ENCODE peak calls at places on chromosomes 12 and 14, in eight cellular contexts. One of them, this sample, is unnamed. For H3K4me1, the result is how much of the 10 kb centered on the place peaks cover.

GRCh38 chr12:57638096-57638495 is 5.1 kb upstream of the B4GALNT1 start:
- ATAC-seq in HepG2: no peak
- ATAC-seq in upper lobe of left lung: no peak
- ATAC-seq in Panc1: no peak
- ATAC-seq in HCT116: no peak
- ATAC-seq in K562: no peak
- ATAC-seq in GM12878: no peak
- ATAC-seq in GM23338: no peak
- ATAC-seq in this sample: no peak

GRCh38 chr14:100818221-100818699 is 7.7 kb upstream of the MEG3 start:
- ATAC-seq in HepG2: no peak
- ATAC-seq in upper lobe of left lung: no peak
- ATAC-seq in Panc1: no peak
- ATAC-seq in HCT116: no peak
- ATAC-seq in K562: no peak
- ATAC-seq in GM12878: no peak
- ATAC-seq in GM23338: no peak
- ATAC-seq in this sample: no peak

GRCh38 chr14:80213602-80214001 is 2.3 kb upstream of the DIO2 start:
- ATAC-seq in HepG2: peak
- ATAC-seq in upper lobe of left lung: peak
- ATAC-seq in Panc1: no peak
- ATAC-seq in HCT116: peak
- ATAC-seq in K562: no peak
- ATAC-seq in GM12878: peak
- ATAC-seq in GM23338: peak
- ATAC-seq in this sample: no peak

GRCh38 chr12:104579716-104580495 is 123.2 kb downstream of the CHST11 start:
- ATAC-seq in HepG2: no peak
- ATAC-seq in upper lobe of left lung: no peak
- ATAC-seq in Panc1: no peak
- ATAC-seq in HCT116: no peak
- ATAC-seq in K562: no peak
- ATAC-seq in GM12878: peak
- ATAC-seq in GM23338: no peak
- ATAC-seq in this sample: no peak

GRCh38 chr14:99573000-99573330 is 31.0 kb downstream of the CCDC85C start:
- ATAC-seq in HepG2: no peak
- ATAC-seq in upper lobe of left lung: no peak
- ATAC-seq in Panc1: no peak
- ATAC-seq in HCT116: no peak
- ATAC-seq in K562: peak
- ATAC-seq in GM12878: no peak
- ATAC-seq in GM23338: no peak
- ATAC-seq in this sample: no peak

GRCh38 chr12:66829660-66830325 is 150.9 kb upstream of the GRIP1 start:
- ATAC-seq in HepG2: no peak
- ATAC-seq in upper lobe of left lung: no peak
- ATAC-seq in Panc1: no peak
- ATAC-seq in HCT116: no peak
- ATAC-seq in K562: no peak
- ATAC-seq in GM12878: no peak
- ATAC-seq in GM23338: no peak
- ATAC-seq in this sample: no peak

GRCh38 chr14:73237219-73237785 is at the start of gene PAPLN:
- ATAC-seq in HepG2: no peak
- ATAC-seq in upper lobe of left lung: peak
- ATAC-seq in Panc1: peak
- ATAC-seq in HCT116: peak
- ATAC-seq in K562: no peak
- ATAC-seq in GM12878: peak
- ATAC-seq in GM23338: peak
- ATAC-seq in this sample: peak

GRCh38 chr12:104680070-104680469 is 223.3 kb downstream of the CHST11 start:
- ATAC-seq in HepG2: peak
- ATAC-seq in upper lobe of left lung: peak
- ATAC-seq in Panc1: peak
- ATAC-seq in HCT116: peak
- ATAC-seq in K562: peak
- ATAC-seq in GM12878: peak
- ATAC-seq in GM23338: peak
- ATAC-seq in this sample: no peak

GRCh38 chr14:68397371-68397779 is 395.5 kb downstream of the ZFP36L1 start:
- ATAC-seq in HepG2: peak
- ATAC-seq in upper lobe of left lung: peak
- ATAC-seq in Panc1: no peak
- ATAC-seq in HCT116: no peak
- ATAC-seq in K562: no peak
- ATAC-seq in GM12878: no peak
- ATAC-seq in GM23338: no peak
- ATAC-seq in this sample: peak

GRCh38 chr14:105897725-105898113 is 371.3 kb downstream of the TMEM121 start:
- ATAC-seq in HepG2: no peak
- ATAC-seq in upper lobe of left lung: no peak
- ATAC-seq in Panc1: no peak
- ATAC-seq in HCT116: no peak
- ATAC-seq in K562: no peak
- ATAC-seq in GM12878: no peak
- ATAC-seq in GM23338: no peak
- ATAC-seq in this sample: no peak

GRCh38 chr12:54357802-54358619 is 6.3 kb downstream of the GPR84 start:
- ATAC-seq in HepG2: no peak
- ATAC-seq in upper lobe of left lung: no peak
- ATAC-seq in Panc1: no peak
- ATAC-seq in HCT116: no peak
- ATAC-seq in K562: peak
- ATAC-seq in GM12878: peak
- ATAC-seq in GM23338: peak
- ATAC-seq in this sample: no peak

GRCh38 chr12:10705655-10706054 is 17.5 kb downstream of the YBX3 start:
- ATAC-seq in HepG2: no peak
- ATAC-seq in upper lobe of left lung: peak
- ATAC-seq in Panc1: no peak
- ATAC-seq in HCT116: no peak
- ATAC-seq in K562: no peak
- ATAC-seq in GM12878: no peak
- ATAC-seq in GM23338: no peak
- ATAC-seq in this sample: peak

GRCh38 chr12:121765573-121765972 is 27.9 kb downstream of the RHOF start:
- ATAC-seq in HepG2: no peak
- ATAC-seq in upper lobe of left lung: peak
- ATAC-seq in Panc1: no peak
- ATAC-seq in HCT116: peak
- ATAC-seq in K562: peak
- ATAC-seq in GM12878: no peak
- ATAC-seq in GM23338: no peak
- ATAC-seq in this sample: peak

GRCh38 chr14:49770212-49770817 is 2.4 kb downstream of the KLHDC2 start:
- ATAC-seq in HepG2: peak
- ATAC-seq in upper lobe of left lung: no peak
- ATAC-seq in Panc1: peak
- ATAC-seq in HCT116: no peak
- ATAC-seq in K562: no peak
- ATAC-seq in GM12878: no peak
- ATAC-seq in GM23338: no peak
- ATAC-seq in this sample: no peak

GRCh38 chr12:53255993-53256392 is 12.1 kb upstream of the ESPL1 start:
- ATAC-seq in HepG2: no peak
- ATAC-seq in upper lobe of left lung: no peak
- ATAC-seq in Panc1: no peak
- ATAC-seq in HCT116: no peak
- ATAC-seq in K562: no peak
- ATAC-seq in GM12878: peak
- ATAC-seq in GM23338: no peak
- ATAC-seq in this sample: no peak

GRCh38 chr12:94725375-94726168 is 75.2 kb upstream of the TMCC3 start:
- ATAC-seq in HepG2: peak
- ATAC-seq in upper lobe of left lung: peak
- ATAC-seq in Panc1: no peak
- ATAC-seq in HCT116: peak
- ATAC-seq in K562: peak
- ATAC-seq in GM12878: peak
- ATAC-seq in GM23338: peak
- ATAC-seq in this sample: no peak

GRCh38 chr12:54523637-54524036 is 25.8 kb upstream of the PDE1B start:
- ATAC-seq in HepG2: no peak
- ATAC-seq in upper lobe of left lung: no peak
- ATAC-seq in Panc1: no peak
- ATAC-seq in HCT116: no peak
- ATAC-seq in K562: no peak
- ATAC-seq in GM12878: no peak
- ATAC-seq in GM23338: no peak
- ATAC-seq in this sample: no peak

GRCh38 chr12:121278450-121279375 is 17.8 kb downstream of the CAMKK2 start:
- ATAC-seq in HepG2: peak
- ATAC-seq in upper lobe of left lung: peak
- ATAC-seq in Panc1: no peak
- ATAC-seq in HCT116: no peak
- ATAC-seq in K562: no peak
- ATAC-seq in GM12878: no peak
- ATAC-seq in GM23338: no peak
- ATAC-seq in this sample: no peak

GRCh38 chr12:74891276-74891675 is 318.4 kb downstream of the KCNC2 start:
- ATAC-seq in HepG2: no peak
- ATAC-seq in upper lobe of left lung: no peak
- ATAC-seq in Panc1: no peak
- ATAC-seq in HCT116: no peak
- ATAC-seq in K562: no peak
- ATAC-seq in GM12878: no peak
- ATAC-seq in GM23338: no peak
- ATAC-seq in this sample: no peak

GRCh38 chr12:63079791-63080395 is 71.1 kb downstream of the AVPR1A start:
- ATAC-seq in HepG2: no peak
- ATAC-seq in upper lobe of left lung: no peak
- ATAC-seq in Panc1: no peak
- ATAC-seq in HCT116: no peak
- ATAC-seq in K562: no peak
- ATAC-seq in GM12878: no peak
- ATAC-seq in GM23338: no peak
- ATAC-seq in this sample: no peak

GRCh38 chr14:91373591-91374245 is 43.9 kb downstream of the CCDC88C start:
- ATAC-seq in HepG2: no peak
- ATAC-seq in upper lobe of left lung: no peak
- ATAC-seq in Panc1: no peak
- ATAC-seq in HCT116: no peak
- ATAC-seq in K562: no peak
- ATAC-seq in GM12878: peak
- ATAC-seq in GM23338: no peak
- ATAC-seq in this sample: no peak

GRCh38 chr12:55982319-55982936 is 8.6 kb downstream of the RAB5B start:
- ATAC-seq in HepG2: no peak
- ATAC-seq in upper lobe of left lung: peak
- ATAC-seq in Panc1: no peak
- ATAC-seq in HCT116: no peak
- ATAC-seq in K562: peak
- ATAC-seq in GM12878: peak
- ATAC-seq in GM23338: no peak
- ATAC-seq in this sample: no peak

GRCh38 chr12:124637163-124637562 is 69.8 kb upstream of the NCOR2 start:
- ATAC-seq in HepG2: no peak
- ATAC-seq in upper lobe of left lung: no peak
- ATAC-seq in Panc1: no peak
- ATAC-seq in HCT116: peak
- ATAC-seq in K562: no peak
- ATAC-seq in GM12878: no peak
- ATAC-seq in GM23338: no peak
- ATAC-seq in this sample: no peak
- H3K27ac ChIP-seq in HepG2: no peak
- H3K27ac ChIP-seq in upper lobe of left lung: no peak
- H3K27ac ChIP-seq in Panc1: no peak
- H3K27ac ChIP-seq in HCT116: no peak
- H3K27ac ChIP-seq in K562: no peak
- H3K27ac ChIP-seq in GM12878: no peak
- H3K27ac ChIP-seq in GM23338: no peak
- H3K27ac ChIP-seq in this sample: no peak

GRCh38 chr12:16197600-16197999 is 79.9 kb downstream of the SLC15A5 start:
- ATAC-seq in HepG2: no peak
- ATAC-seq in upper lobe of left lung: no peak
- ATAC-seq in Panc1: no peak
- ATAC-seq in HCT116: no peak
- ATAC-seq in K562: no peak
- ATAC-seq in GM12878: no peak
- ATAC-seq in GM23338: no peak
- ATAC-seq in this sample: no peak

DNA sequence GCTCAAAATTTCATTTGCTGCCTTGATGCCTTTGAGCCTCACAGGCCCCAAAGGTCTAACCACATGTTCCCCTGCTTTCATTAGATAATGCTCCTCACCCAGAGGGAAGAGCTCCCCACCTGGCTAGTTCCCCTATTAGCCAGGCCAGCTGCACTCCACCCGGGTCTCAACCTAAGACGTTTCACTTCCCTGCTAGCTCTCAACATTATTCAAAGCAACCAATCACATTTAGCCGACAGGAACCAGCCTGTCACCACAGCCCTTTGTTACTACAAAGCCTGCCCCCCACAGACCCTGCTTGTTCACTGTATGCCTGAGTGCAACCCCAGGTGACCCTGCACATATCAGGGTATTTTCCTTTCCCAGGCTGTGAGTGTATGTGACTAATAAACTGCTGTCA is 78.6 kb downstream of the SLC15A5 start:
- ATAC-seq in HepG2: no peak
- ATAC-seq in upper lobe of left lung: no peak
- ATAC-seq in Panc1: no peak
- ATAC-seq in HCT116: no peak
- ATAC-seq in K562: no peak
- ATAC-seq in GM12878: peak
- ATAC-seq in GM23338: peak
- ATAC-seq in this sample: no peak
- TF ChIP-seq POLR2AphosphoS5 in HepG2: no peak
- TF ChIP-seq POLR2AphosphoS5 in upper lobe of left lung: no peak
- TF ChIP-seq POLR2AphosphoS5 in Panc1: no peak
- TF ChIP-seq POLR2AphosphoS5 in HCT116: no peak
- TF ChIP-seq POLR2AphosphoS5 in K562: no peak
- TF ChIP-seq POLR2AphosphoS5 in GM12878: no peak
- TF ChIP-seq POLR2AphosphoS5 in GM23338: no peak
- TF ChIP-seq POLR2AphosphoS5 in this sample: no peak

GRCh38 chr14:44283836-44284235 is 223.2 kb downstream of the FSCB start:
- ATAC-seq in HepG2: no peak
- ATAC-seq in upper lobe of left lung: no peak
- ATAC-seq in Panc1: no peak
- ATAC-seq in HCT116: no peak
- ATAC-seq in K562: no peak
- ATAC-seq in GM12878: no peak
- ATAC-seq in GM23338: no peak
- ATAC-seq in this sample: no peak
- H3K4me1 ChIP-seq in HepG2: under half
- H3K4me1 ChIP-seq in upper lobe of left lung: under half
- H3K4me1 ChIP-seq in Panc1: under half
- H3K4me1 ChIP-seq in HCT116: under half
- H3K4me1 ChIP-seq in K562: under half
- H3K4me1 ChIP-seq in GM12878: under half
- H3K4me1 ChIP-seq in GM23338: under half
- H3K4me1 ChIP-seq in this sample: under half

DNA sequence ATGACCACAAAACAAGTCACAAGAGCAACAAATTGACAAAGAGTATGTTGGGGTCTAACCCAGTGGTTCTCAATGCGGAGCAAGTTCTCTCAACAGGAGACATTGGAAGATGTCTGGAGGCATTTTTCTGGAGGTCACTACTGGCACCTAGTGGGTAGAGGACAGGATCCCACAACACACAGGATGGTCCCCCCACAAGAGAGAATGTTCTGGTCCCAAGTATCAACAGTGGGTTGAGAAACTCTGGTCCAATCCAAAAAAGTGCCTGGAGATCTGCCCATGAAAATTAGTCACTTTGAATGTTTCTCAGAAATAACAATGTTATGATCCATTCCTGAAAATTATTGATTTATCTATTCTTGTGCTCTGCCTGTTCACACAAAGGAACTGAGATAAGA is 3.3 kb downstream of the SSH1 start:
- ATAC-seq in HepG2: no peak
- ATAC-seq in upper lobe of left lung: peak
- ATAC-seq in Panc1: peak
- ATAC-seq in HCT116: peak
- ATAC-seq in K562: no peak
- ATAC-seq in GM12878: peak
- ATAC-seq in GM23338: no peak
- ATAC-seq in this sample: peak
- H3K27ac ChIP-seq in HepG2: no peak
- H3K27ac ChIP-seq in upper lobe of left lung: peak
- H3K27ac ChIP-seq in Panc1: peak
- H3K27ac ChIP-seq in HCT116: peak
- H3K27ac ChIP-seq in K562: peak
- H3K27ac ChIP-seq in GM12878: peak
- H3K27ac ChIP-seq in GM23338: no peak
- H3K27ac ChIP-seq in this sample: peak